ENCODE peak calls at places on chromosomes 1 and 21, in nine cellular contexts. M is tibial nerve, N is cardiac muscle cell, U is fibroblast of lung, C is left ventricle myocardium inferior, G is uterus, A is spleen, B is colonic mucosa, Y is transverse colon. H is an unnamed sample.

GRCh38 chr1:113868387-113869083 is 3.0 kb downstream of the PTPN22 start:
- DNase-seq in N (no peak), C (no peak), G (no peak), B (no peak), U (no peak), A (no peak), Y (no peak), M (no peak), H (no peak)

GRCh38 chr1:165717918-165718515 is 19.7 kb upstream of the ALDH9A1 start:
- DNase-seq in N (peak; percentile 79), B (peak; percentile 52), Y (peak; percentile 60), G (no peak), C (no peak), M (no peak), U (peak; percentile 78), A (no peak), H (peak; percentile 45)

GRCh38 chr1:64478594-64479248 is 8.8 kb downstream of the CACHD1 start:
- DNase-seq in M (no peak), N (no peak), U (no peak), G (no peak), Y (no peak), C (no peak), B (no peak), A (no peak), H (no peak)

GRCh38 chr1:43460988-43461693 is 7.4 kb upstream of the HYI start:
- DNase-seq in C (no peak), A (no peak), N (peak; percentile 41), Y (no peak), U (peak; percentile 20), B (no peak), G (no peak), M (no peak), H (no peak)

GRCh38 chr1:96352733-96353132 is 368.9 kb upstream of the PTBP2 start:
- DNase-seq in U (no peak), Y (no peak), G (no peak), M (no peak), N (no peak), A (no peak), B (no peak), C (no peak), H (no peak)

GRCh38 chr21:34215911-34216310 is 142.5 kb downstream of the MRPS6 start:
- DNase-seq in M (no peak), Y (no peak), N (no peak), G (no peak), B (no peak), U (no peak), C (no peak), A (no peak), H (no peak)

GRCh38 chr1:10032287-10032589 is 520 bp upstream of the UBE4B start:
- DNase-seq in U (no peak), Y (no peak), N (no peak), B (no peak), M (no peak), A (no peak), G (no peak), C (no peak), H (no peak)

GRCh38 chr21:36321325-36322082 is 1.5 kb downstream of the MORC3 start:
- DNase-seq in B (no peak), Y (no peak), U (peak; percentile 41), M (no peak), G (no peak), N (peak; percentile 18), C (no peak), A (peak; percentile 22), H (peak; percentile 17)

GRCh38 chr1:206693592-206693991 is 8.9 kb downstream of the MAPKAPK2 start:
- DNase-seq in U (peak; percentile 31), Y (no peak), G (no peak), B (no peak), M (no peak), C (no peak), N (no peak), A (no peak), H (no peak)

GRCh38 chr1:199073166-199073565 is 434.3 kb downstream of the PTPRC start:
- DNase-seq in U (no peak), M (no peak), C (no peak), G (no peak), N (no peak), B (no peak), Y (no peak), A (no peak), H (no peak)

GRCh38 chr1:234901491-234902049 is 227.1 kb downstream of the TOMM20 start:
- DNase-seq in Y (no peak), U (no peak), M (no peak), B (no peak), N (no peak), G (no peak), C (no peak), A (no peak), H (no peak)

GRCh38 chr1:27536767-27537166 is 46.8 kb upstream of the WASF2 start:
- DNase-seq in U (peak; percentile 82), M (no peak), Y (peak; percentile 27), B (no peak), A (no peak), N (peak; percentile 91), G (peak; percentile 83), C (peak; percentile 73), H (no peak)

DNA sequence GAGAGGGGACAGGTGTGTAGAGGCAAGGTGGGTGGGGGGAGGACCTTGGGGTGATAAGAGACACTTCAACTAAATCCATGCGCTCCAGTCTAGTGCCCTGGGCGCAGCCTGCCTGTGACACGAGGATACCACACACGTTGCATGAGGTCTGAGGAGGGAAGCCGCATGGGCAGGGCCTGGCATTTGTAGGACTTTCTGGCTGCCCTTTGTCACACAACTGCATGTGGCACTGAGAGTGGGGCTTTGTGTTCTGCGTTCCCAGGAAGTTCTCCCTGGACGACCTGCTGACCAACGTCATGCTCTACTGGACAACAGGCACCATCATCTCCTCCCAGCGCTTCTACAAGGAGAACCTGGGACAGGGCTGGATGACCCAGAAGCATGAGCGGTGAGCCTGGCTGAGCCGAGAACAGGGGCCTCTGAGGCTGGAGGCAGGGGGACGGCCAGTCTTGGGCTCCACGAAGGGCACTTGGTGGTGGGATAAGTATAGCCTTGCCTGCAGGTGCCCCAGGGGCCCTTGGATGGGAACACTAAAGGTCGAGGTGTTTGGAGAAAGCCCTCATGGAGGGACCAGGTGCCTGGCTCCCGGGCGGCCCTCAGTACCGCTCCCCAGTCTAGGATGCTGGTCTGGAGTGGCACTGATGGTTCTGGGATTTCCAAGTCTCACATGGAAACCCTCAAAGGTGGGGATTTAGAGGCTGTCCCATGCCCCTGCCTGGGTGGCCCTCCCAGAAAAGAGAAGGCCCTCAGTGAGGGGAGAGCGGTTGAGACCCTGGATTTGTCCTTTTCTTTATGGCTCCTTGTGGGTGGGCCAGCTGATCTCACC is 34.5 kb downstream of the EPHX1 start:
- DNase-seq in C (no peak), Y (no peak), U (no peak), A (peak; percentile 64), M (no peak), G (no peak), N (no peak), B (no peak), H (no peak)
- H3K36me3 ChIP-seq in C (peaks cover 81% of the 10 kb centered on the region), Y (peaks cover 4% of the 10 kb centered on the region), U (peaks cover 20% of the 10 kb centered on the region), A (peaks cover 89% of the 10 kb centered on the region), M (peaks cover 97% of the 10 kb centered on the region), G (no peaks in the 10 kb centered on the region), N (peaks cover 3% of the 10 kb centered on the region), B (no peaks in the 10 kb centered on the region), H (peaks cover 6% of the 10 kb centered on the region)

GRCh38 chr1:76867342-76868130 is at the start of gene ST6GALNAC5:
- DNase-seq in U (peak; percentile 38), A (peak; percentile 73), C (no peak), M (no peak), G (no peak), Y (no peak), B (peak; percentile 17), N (peak; percentile 48), H (no peak)
- TF ChIP-seq CTCF in U (no peak), A (no peak), C (no peak), M (no peak), G (no peak), Y (no peak), B (no peak), N (peak; percentile 10), H (no peak)

DNA sequence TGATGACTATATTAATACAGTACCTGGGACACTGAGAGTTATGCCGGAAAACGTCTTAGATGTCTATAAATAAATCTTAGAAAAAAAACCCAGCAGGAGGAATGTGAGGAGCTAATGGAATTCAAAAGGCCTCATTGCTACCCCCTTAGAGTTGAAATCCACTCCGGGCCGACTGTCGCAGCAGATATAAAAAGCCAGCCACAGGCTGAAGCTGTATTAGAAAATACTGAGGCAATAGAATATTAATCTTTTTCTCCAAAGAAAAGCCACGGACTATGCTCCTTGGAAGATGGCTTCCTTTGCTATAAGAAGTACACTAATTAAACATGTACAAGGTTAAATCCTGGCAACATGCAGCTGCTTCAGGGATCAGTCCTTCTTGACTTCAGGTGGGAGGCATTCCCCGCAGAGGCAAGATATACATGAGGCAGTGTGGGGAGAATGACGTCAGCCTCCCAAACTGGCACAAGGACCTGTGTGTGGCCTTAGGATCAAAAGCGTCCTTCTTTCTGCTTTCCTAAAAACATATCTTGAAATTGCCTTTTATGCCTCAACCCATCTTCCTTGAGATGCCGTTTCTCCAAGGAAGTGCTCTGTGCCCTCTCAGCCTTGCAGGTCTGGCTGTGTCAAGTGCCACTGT is 90.4 kb downstream of the WLS start:
- DNase-seq in U (peak; percentile 6), M (no peak), A (no peak), N (peak; percentile 28), Y (no peak), G (no peak), B (no peak), C (no peak), H (no peak)
- H3K36me3 ChIP-seq in U (peaks cover 2% of the 10 kb centered on the region), M (peaks cover 41% of the 10 kb centered on the region), A (peaks cover 58% of the 10 kb centered on the region), N (peaks cover 11% of the 10 kb centered on the region), Y (peaks cover 9% of the 10 kb centered on the region), G (no peaks in the 10 kb centered on the region), B (no peaks in the 10 kb centered on the region), C (peaks cover 44% of the 10 kb centered on the region), H (no peaks in the 10 kb centered on the region)

GRCh38 chr1:70146488-70146887 is 58.9 kb downstream of the LRRC40 start:
- DNase-seq in U (peak; percentile 70), B (no peak), C (no peak), N (no peak), Y (no peak), G (no peak), A (no peak), M (no peak), H (no peak)

GRCh38 chr1:70140343-70140742 is 65.0 kb downstream of the LRRC40 start:
- DNase-seq in N (peak; percentile 86), A (no peak), U (peak; percentile 92), B (no peak), C (no peak), M (no peak), Y (no peak), G (no peak), H (no peak)

GRCh38 chr1:70143052-70143659 is 62.2 kb downstream of the LRRC40 start:
- DNase-seq in U (peak; percentile 76), Y (no peak), M (no peak), G (no peak), C (no peak), B (no peak), A (no peak), N (peak; percentile 62), H (no peak)

GRCh38 chr1:70140894-70141293 is 64.5 kb downstream of the LRRC40 start:
- DNase-seq in G (no peak), Y (no peak), A (no peak), M (no peak), B (no peak), N (peak; percentile 17), U (no peak), C (no peak), H (no peak)

DNA sequence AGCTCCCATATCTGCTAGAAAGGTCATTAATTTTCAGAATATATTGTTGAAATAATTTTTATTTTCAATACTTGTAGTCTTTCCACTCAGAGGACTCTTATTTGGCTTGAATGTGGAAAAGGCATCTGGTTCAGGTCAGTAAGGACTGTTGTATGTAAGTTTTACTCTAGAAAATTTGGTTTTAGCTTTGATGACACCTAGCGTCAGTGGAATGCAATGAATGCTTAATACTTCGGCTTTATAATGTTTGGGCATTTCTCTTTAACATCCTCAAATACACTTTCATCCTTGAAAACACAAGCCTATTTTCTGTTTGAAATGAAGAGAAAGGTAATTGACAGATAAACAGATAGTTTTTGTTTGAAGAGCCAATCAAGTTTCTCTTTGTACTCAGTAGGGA is 63.3 kb downstream of the LRRC40 start:
- DNase-seq in A (no peak), G (no peak), M (no peak), N (peak; percentile 62), U (peak; percentile 54), Y (no peak), C (no peak), B (no peak), H (no peak)
- TF ChIP-seq CTCF in A (no peak), G (no peak), M (no peak), N (peak; percentile 63), U (peak; percentile 49), Y (no peak), C (peak; percentile 37), B (no peak), H (peak; percentile 11)

H was measured in prostate gland.